ENCODE peak calls at places on chromosomes 12 and 14, in seven cellular contexts. One of them, this sample, is unnamed.

GRCh38 chr14:91418387-91419043 is 895 bp upstream of the CCDC88C start:
- DNase-seq in foreskin fibroblast: peak
- DNase-seq in glutamatergic neuron: peak
- DNase-seq in Calu3: peak
- DNase-seq in mammary epithelial cell: peak
- DNase-seq in lower leg skin: peak
- DNase-seq in body of pancreas: peak
- DNase-seq in this sample: peak

GRCh38 chr12:42162940-42163339 is 18.3 kb upstream of the GXYLT1 start:
- DNase-seq in foreskin fibroblast: no peak
- DNase-seq in glutamatergic neuron: no peak
- DNase-seq in Calu3: no peak
- DNase-seq in mammary epithelial cell: no peak
- DNase-seq in lower leg skin: no peak
- DNase-seq in body of pancreas: no peak
- DNase-seq in this sample: no peak

GRCh38 chr12:98179151-98179550 is 336.2 kb upstream of the TMPO start:
- DNase-seq in foreskin fibroblast: no peak
- DNase-seq in glutamatergic neuron: no peak
- DNase-seq in Calu3: no peak
- DNase-seq in mammary epithelial cell: no peak
- DNase-seq in lower leg skin: no peak
- DNase-seq in body of pancreas: no peak
- DNase-seq in this sample: no peak

GRCh38 chr12:14765398-14765797 is 37.9 kb downstream of the WBP11 start:
- DNase-seq in foreskin fibroblast: no peak
- DNase-seq in glutamatergic neuron: no peak
- DNase-seq in Calu3: no peak
- DNase-seq in mammary epithelial cell: no peak
- DNase-seq in lower leg skin: no peak
- DNase-seq in body of pancreas: no peak
- DNase-seq in this sample: no peak

GRCh38 chr12:49706351-49707126 is 666 bp downstream of the FMNL3 start:
- DNase-seq in foreskin fibroblast: peak
- DNase-seq in glutamatergic neuron: peak
- DNase-seq in Calu3: no peak
- DNase-seq in mammary epithelial cell: peak
- DNase-seq in lower leg skin: peak
- DNase-seq in body of pancreas: no peak
- DNase-seq in this sample: peak

GRCh38 chr14:93733231-93733630 is 55.1 kb downstream of the PRIMA1 start:
- DNase-seq in foreskin fibroblast: no peak
- DNase-seq in glutamatergic neuron: no peak
- DNase-seq in Calu3: peak
- DNase-seq in mammary epithelial cell: no peak
- DNase-seq in lower leg skin: no peak
- DNase-seq in body of pancreas: no peak
- DNase-seq in this sample: no peak

GRCh38 chr14:53295985-53296582 is 143.0 kb upstream of the DDHD1 start:
- DNase-seq in foreskin fibroblast: no peak
- DNase-seq in glutamatergic neuron: no peak
- DNase-seq in Calu3: peak
- DNase-seq in mammary epithelial cell: peak
- DNase-seq in lower leg skin: no peak
- DNase-seq in body of pancreas: no peak
- DNase-seq in this sample: no peak

GRCh38 chr14:104820669-104821228 is 19.8 kb downstream of the ZBTB42 start:
- DNase-seq in foreskin fibroblast: peak
- DNase-seq in glutamatergic neuron: peak
- DNase-seq in Calu3: peak
- DNase-seq in mammary epithelial cell: peak
- DNase-seq in lower leg skin: no peak
- DNase-seq in body of pancreas: peak
- DNase-seq in this sample: peak

GRCh38 chr12:88188180-88188579 is 46.1 kb downstream of the TMTC3 start:
- DNase-seq in foreskin fibroblast: no peak
- DNase-seq in glutamatergic neuron: no peak
- DNase-seq in Calu3: no peak
- DNase-seq in mammary epithelial cell: peak
- DNase-seq in lower leg skin: no peak
- DNase-seq in body of pancreas: no peak
- DNase-seq in this sample: no peak

GRCh38 chr12:37543131-37543965 is 773.2 kb upstream of the ALG10B start:
- DNase-seq in foreskin fibroblast: no peak
- DNase-seq in glutamatergic neuron: no peak
- DNase-seq in Calu3: no peak
- DNase-seq in mammary epithelial cell: no peak
- DNase-seq in lower leg skin: no peak
- DNase-seq in body of pancreas: no peak
- DNase-seq in this sample: no peak

GRCh38 chr12:94704452-94704871 is 54.1 kb upstream of the TMCC3 start:
- DNase-seq in foreskin fibroblast: peak
- DNase-seq in glutamatergic neuron: no peak
- DNase-seq in Calu3: peak
- DNase-seq in mammary epithelial cell: peak
- DNase-seq in lower leg skin: no peak
- DNase-seq in body of pancreas: peak
- DNase-seq in this sample: no peak

GRCh38 chr12:49279706-49280159 is 14.9 kb downstream of the TUBA1C start:
- DNase-seq in foreskin fibroblast: no peak
- DNase-seq in glutamatergic neuron: peak
- DNase-seq in Calu3: no peak
- DNase-seq in mammary epithelial cell: no peak
- DNase-seq in lower leg skin: no peak
- DNase-seq in body of pancreas: peak
- DNase-seq in this sample: no peak

GRCh38 chr14:32358781-32359180 is 29.7 kb downstream of the AKAP6 start:
- DNase-seq in foreskin fibroblast: no peak
- DNase-seq in glutamatergic neuron: peak
- DNase-seq in Calu3: no peak
- DNase-seq in mammary epithelial cell: no peak
- DNase-seq in lower leg skin: no peak
- DNase-seq in body of pancreas: no peak
- DNase-seq in this sample: no peak

GRCh38 chr12:1078002-1078401 is 87.0 kb downstream of the ERC1 start:
- DNase-seq in foreskin fibroblast: no peak
- DNase-seq in glutamatergic neuron: no peak
- DNase-seq in Calu3: no peak
- DNase-seq in mammary epithelial cell: no peak
- DNase-seq in lower leg skin: no peak
- DNase-seq in body of pancreas: no peak
- DNase-seq in this sample: no peak

GRCh38 chr12:132593938-132594358 is 16.4 kb downstream of the LRCOL1 start:
- DNase-seq in foreskin fibroblast: peak
- DNase-seq in glutamatergic neuron: peak
- DNase-seq in Calu3: peak
- DNase-seq in mammary epithelial cell: peak
- DNase-seq in lower leg skin: peak
- DNase-seq in body of pancreas: peak
- DNase-seq in this sample: peak

GRCh38 chr12:54213084-54213483 is 24.3 kb upstream of the SMUG1 start:
- DNase-seq in foreskin fibroblast: no peak
- DNase-seq in glutamatergic neuron: no peak
- DNase-seq in Calu3: no peak
- DNase-seq in mammary epithelial cell: no peak
- DNase-seq in lower leg skin: no peak
- DNase-seq in body of pancreas: no peak
- DNase-seq in this sample: no peak

GRCh38 chr12:89244536-89244935 is 107.8 kb downstream of the DUSP6 start:
- DNase-seq in foreskin fibroblast: no peak
- DNase-seq in glutamatergic neuron: no peak
- DNase-seq in Calu3: no peak
- DNase-seq in mammary epithelial cell: no peak
- DNase-seq in lower leg skin: no peak
- DNase-seq in body of pancreas: peak
- DNase-seq in this sample: no peak

GRCh38 chr14:78700236-78700635 is 530.1 kb downstream of the NRXN3 start:
- DNase-seq in foreskin fibroblast: no peak
- DNase-seq in glutamatergic neuron: no peak
- DNase-seq in Calu3: no peak
- DNase-seq in mammary epithelial cell: no peak
- DNase-seq in lower leg skin: no peak
- DNase-seq in body of pancreas: no peak
- DNase-seq in this sample: no peak
- TF ChIP-seq CTCF in foreskin fibroblast: no peak
- TF ChIP-seq CTCF in glutamatergic neuron: no peak
- TF ChIP-seq CTCF in Calu3: no peak
- TF ChIP-seq CTCF in mammary epithelial cell: no peak
- TF ChIP-seq CTCF in lower leg skin: no peak
- TF ChIP-seq CTCF in body of pancreas: no peak
- TF ChIP-seq CTCF in this sample: no peak

GRCh38 chr12:30457621-30458289 is 237.9 kb downstream of the IPO8 start:
- DNase-seq in foreskin fibroblast: peak
- DNase-seq in glutamatergic neuron: no peak
- DNase-seq in Calu3: no peak
- DNase-seq in mammary epithelial cell: peak
- DNase-seq in lower leg skin: no peak
- DNase-seq in body of pancreas: no peak
- DNase-seq in this sample: no peak
- TF ChIP-seq CTCF in foreskin fibroblast: peak
- TF ChIP-seq CTCF in glutamatergic neuron: no peak
- TF ChIP-seq CTCF in Calu3: no peak
- TF ChIP-seq CTCF in mammary epithelial cell: peak
- TF ChIP-seq CTCF in lower leg skin: no peak
- TF ChIP-seq CTCF in body of pancreas: no peak
- TF ChIP-seq CTCF in this sample: no peak

GRCh38 chr12:123233505-123234299 is 466 bp downstream of the MTRFR start:
- DNase-seq in foreskin fibroblast: no peak
- DNase-seq in glutamatergic neuron: no peak
- DNase-seq in Calu3: no peak
- DNase-seq in mammary epithelial cell: no peak
- DNase-seq in lower leg skin: no peak
- DNase-seq in body of pancreas: no peak
- DNase-seq in this sample: no peak
- TF ChIP-seq CTCF in foreskin fibroblast: no peak
- TF ChIP-seq CTCF in glutamatergic neuron: no peak
- TF ChIP-seq CTCF in Calu3: no peak
- TF ChIP-seq CTCF in mammary epithelial cell: no peak
- TF ChIP-seq CTCF in lower leg skin: no peak
- TF ChIP-seq CTCF in body of pancreas: no peak
- TF ChIP-seq CTCF in this sample: no peak

DNA sequence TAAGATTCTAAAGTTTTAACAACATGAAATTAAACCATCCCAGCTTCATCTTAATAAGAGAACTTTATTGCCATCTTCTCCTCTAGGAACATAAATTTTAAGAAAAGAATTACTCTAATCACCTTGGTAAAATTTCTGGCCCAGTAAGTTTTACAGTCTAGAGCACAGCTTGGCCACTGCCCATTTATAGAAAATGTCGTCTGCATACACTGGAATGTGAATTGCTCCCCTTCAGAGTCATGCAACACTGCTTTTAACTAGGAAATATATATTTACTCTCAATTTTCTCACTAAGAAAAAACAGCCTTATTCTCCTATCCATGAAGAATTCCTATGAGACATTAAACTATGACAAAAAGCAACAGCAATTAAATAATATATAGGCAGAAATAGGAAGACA is 48.1 kb downstream of the KCNC2 start:
- DNase-seq in foreskin fibroblast: no peak
- DNase-seq in glutamatergic neuron: no peak
- DNase-seq in Calu3: no peak
- DNase-seq in mammary epithelial cell: no peak
- DNase-seq in lower leg skin: no peak
- DNase-seq in body of pancreas: no peak
- DNase-seq in this sample: no peak
- TF ChIP-seq CTCF in foreskin fibroblast: no peak
- TF ChIP-seq CTCF in glutamatergic neuron: no peak
- TF ChIP-seq CTCF in Calu3: no peak
- TF ChIP-seq CTCF in mammary epithelial cell: no peak
- TF ChIP-seq CTCF in lower leg skin: no peak
- TF ChIP-seq CTCF in body of pancreas: no peak
- TF ChIP-seq CTCF in this sample: no peak

GRCh38 chr14:74528886-74529285 is 35.3 kb downstream of the ISCA2 start:
- DNase-seq in foreskin fibroblast: no peak
- DNase-seq in glutamatergic neuron: no peak
- DNase-seq in Calu3: no peak
- DNase-seq in mammary epithelial cell: no peak
- DNase-seq in lower leg skin: no peak
- DNase-seq in body of pancreas: no peak
- DNase-seq in this sample: no peak

GRCh38 chr14:74532246-74532645 is 38.7 kb downstream of the ISCA2 start:
- DNase-seq in foreskin fibroblast: no peak
- DNase-seq in glutamatergic neuron: no peak
- DNase-seq in Calu3: no peak
- DNase-seq in mammary epithelial cell: no peak
- DNase-seq in lower leg skin: no peak
- DNase-seq in body of pancreas: no peak
- DNase-seq in this sample: no peak

GRCh38 chr14:74528406-74528805 is 34.8 kb downstream of the ISCA2 start:
- DNase-seq in foreskin fibroblast: no peak
- DNase-seq in glutamatergic neuron: no peak
- DNase-seq in Calu3: no peak
- DNase-seq in mammary epithelial cell: no peak
- DNase-seq in lower leg skin: no peak
- DNase-seq in body of pancreas: no peak
- DNase-seq in this sample: no peak

GRCh38 chr14:74531011-74531410 is 37.4 kb downstream of the ISCA2 start:
- DNase-seq in foreskin fibroblast: no peak
- DNase-seq in glutamatergic neuron: no peak
- DNase-seq in Calu3: no peak
- DNase-seq in mammary epithelial cell: no peak
- DNase-seq in lower leg skin: no peak
- DNase-seq in body of pancreas: no peak
- DNase-seq in this sample: no peak

GRCh38 chr14:74531467-74531866 is 37.9 kb downstream of the ISCA2 start:
- DNase-seq in foreskin fibroblast: peak
- DNase-seq in glutamatergic neuron: no peak
- DNase-seq in Calu3: peak
- DNase-seq in mammary epithelial cell: peak
- DNase-seq in lower leg skin: no peak
- DNase-seq in body of pancreas: no peak
- DNase-seq in this sample: no peak
- TF ChIP-seq CTCF in foreskin fibroblast: peak
- TF ChIP-seq CTCF in glutamatergic neuron: no peak
- TF ChIP-seq CTCF in Calu3: no peak
- TF ChIP-seq CTCF in mammary epithelial cell: peak
- TF ChIP-seq CTCF in lower leg skin: no peak
- TF ChIP-seq CTCF in body of pancreas: no peak
- TF ChIP-seq CTCF in this sample: no peak

DNA sequence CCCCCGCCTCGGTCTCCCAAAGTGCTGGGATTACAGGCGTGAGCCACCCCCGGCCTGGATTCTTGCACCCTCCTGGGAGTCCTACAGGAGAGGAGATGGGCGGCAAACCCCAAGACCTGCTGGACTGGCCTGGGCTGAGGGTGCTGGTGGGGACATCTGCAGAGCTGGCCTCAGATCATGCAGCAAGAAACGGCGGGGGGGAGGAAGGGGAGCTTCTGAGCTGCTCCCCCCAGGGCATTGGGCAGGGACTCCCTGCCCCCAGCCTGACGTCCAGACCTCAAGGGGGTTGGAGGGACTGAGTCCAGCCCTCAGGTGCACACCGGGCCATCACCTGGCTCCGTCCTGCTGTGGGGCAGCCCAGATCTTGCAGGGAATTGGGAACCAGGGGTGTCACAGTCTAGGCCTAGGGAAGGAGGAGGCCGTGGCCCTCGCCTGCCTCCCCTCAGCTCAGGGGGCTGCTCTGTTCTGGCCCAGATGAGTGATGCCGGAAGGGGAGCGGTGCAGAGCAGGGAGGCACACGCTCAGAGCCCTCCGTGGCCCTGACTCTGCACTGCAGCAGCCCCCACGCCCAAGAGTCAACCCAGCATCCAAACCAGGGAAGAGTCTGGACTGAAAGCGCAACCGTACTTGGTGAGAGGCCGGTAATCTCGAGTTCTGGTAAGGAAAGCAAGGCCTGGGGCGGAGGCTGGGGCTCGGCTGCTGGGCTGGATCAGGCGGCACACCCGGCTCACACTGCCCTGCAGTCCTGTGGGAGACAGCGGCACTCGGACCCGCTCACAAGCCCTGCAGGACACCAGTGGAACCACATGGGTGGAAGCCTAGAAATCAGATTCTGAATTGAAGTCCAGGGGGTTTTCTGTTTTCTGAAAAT is 8.9 kb upstream of the AMN start:
- DNase-seq in foreskin fibroblast: no peak
- DNase-seq in glutamatergic neuron: no peak
- DNase-seq in Calu3: no peak
- DNase-seq in mammary epithelial cell: no peak
- DNase-seq in lower leg skin: no peak
- DNase-seq in body of pancreas: no peak
- DNase-seq in this sample: no peak
- TF ChIP-seq CTCF in foreskin fibroblast: no peak
- TF ChIP-seq CTCF in glutamatergic neuron: peak
- TF ChIP-seq CTCF in Calu3: no peak
- TF ChIP-seq CTCF in mammary epithelial cell: no peak
- TF ChIP-seq CTCF in lower leg skin: no peak
- TF ChIP-seq CTCF in body of pancreas: no peak
- TF ChIP-seq CTCF in this sample: peak

This sample was measured in mesothelial cell of epicardium.